ENCODE peak calls at places on chromosomes 6 and 20, in five cellular contexts. A is NCI-H774; M is AML-193; I is effector memory CD8-positive, alpha-beta T cell; B is central memory CD4-positive, alpha-beta T cell. J is an unnamed sample.

GRCh38 chr6:51535327-51535726 is 552.1 kb downstream of the PKHD1 start:
- DNase-seq in A (no peak), M (no peak), I (no peak), B (no peak), J (peak)

GRCh38 chr20:51750037-51750769 is 18.0 kb downstream of the ATP9A start:
- DNase-seq in A (peak), M (no peak), I (no peak), B (no peak), J (no peak)

GRCh38 chr6:13435477-13435876 is 51.9 kb downstream of the GFOD1 start:
- DNase-seq in A (no peak), M (no peak), I (no peak), B (no peak), J (no peak)

GRCh38 chr6:73585566-73586415 is 65.0 kb upstream of the EEF1A1 start:
- DNase-seq in A (peak), M (peak), I (peak), B (peak), J (no peak)

GRCh38 chr6:84252140-84252539 is 24.7 kb upstream of the CEP162 start:
- DNase-seq in A (no peak), M (no peak), I (no peak), B (no peak), J (no peak)

GRCh38 chr6:62541502-62541901 is 255.5 kb upstream of the KHDRBS2 start:
- DNase-seq in A (no peak), M (no peak), I (no peak), B (no peak), J (no peak)

GRCh38 chr20:58192567-58192966 is 35.9 kb downstream of the ANKRD60 start:
- DNase-seq in A (no peak), M (no peak), I (peak), B (peak), J (no peak)

GRCh38 chr6:42729731-42730130 is 7.3 kb upstream of the PRPH2 start:
- DNase-seq in A (no peak), M (no peak), I (no peak), B (no peak), J (no peak)

GRCh38 chr6:154243793-154244768 is 112.5 kb downstream of the IPCEF1 start:
- DNase-seq in A (no peak), M (no peak), I (no peak), B (no peak), J (no peak)

GRCh38 chr20:17885544-17885943 is 83.0 kb downstream of the SNX5 start:
- DNase-seq in A (no peak), M (no peak), I (no peak), B (no peak), J (no peak)

GRCh38 chr6:23213651-23214050 is 644.3 kb downstream of the HDGFL1 start:
- DNase-seq in A (no peak), M (no peak), I (no peak), B (no peak), J (no peak)

GRCh38 chr20:50585678-50586077 is 75.5 kb downstream of the PTPN1 start:
- DNase-seq in A (no peak), M (no peak), I (no peak), B (no peak), J (no peak)

GRCh38 chr6:5403619-5404018 is 142.3 kb downstream of the FARS2 start:
- DNase-seq in A (no peak), M (no peak), I (no peak), B (no peak), J (no peak)

GRCh38 chr6:11714116-11714797 is 64.3 kb downstream of the ADTRP start:
- DNase-seq in A (no peak), M (no peak), I (no peak), B (peak), J (no peak)

J was measured in COR-L47.